ENCODE peak calls at places on chromosome 4, in five cellular contexts. One of them, this sample, is unnamed.
A peak's percentile ranks its signal among the peaks of the same experiment; 100 is the strongest.

GRCh38 chr4:56799291-56799823 is 22.1 kb downstream of the SPINK2 start:
- DNase-seq in transverse colon: no peak
- DNase-seq in upper lobe of left lung: no peak
- DNase-seq in HepG2: no peak
- DNase-seq in GM23338: no peak
- DNase-seq in this sample: no peak

GRCh38 chr4:102868153-102868781 is 525 bp upstream of the CISD2 start:
- DNase-seq in HepG2: no peak
- DNase-seq in upper lobe of left lung: peak; percentile 38
- DNase-seq in GM23338: no peak
- DNase-seq in transverse colon: peak; percentile 13
- DNase-seq in this sample: peak; percentile 22

GRCh38 chr4:149997881-149998421 is 80.3 kb upstream of the DCLK2 start:
- DNase-seq in GM23338: no peak
- DNase-seq in HepG2: peak; percentile 25
- DNase-seq in upper lobe of left lung: no peak
- DNase-seq in transverse colon: peak; percentile 27
- DNase-seq in this sample: no peak

GRCh38 chr4:110287130-110287529 is 88.7 kb upstream of the ELOVL6 start:
- DNase-seq in upper lobe of left lung: no peak
- DNase-seq in transverse colon: no peak
- DNase-seq in HepG2: no peak
- DNase-seq in GM23338: no peak
- DNase-seq in this sample: no peak

GRCh38 chr4:2046031-2046961 is 12.8 kb upstream of the NAT8L start:
- DNase-seq in GM23338: no peak
- DNase-seq in upper lobe of left lung: peak; percentile 61
- DNase-seq in HepG2: no peak
- DNase-seq in transverse colon: no peak
- DNase-seq in this sample: no peak

GRCh38 chr4:167428172-167428571 is 193.9 kb upstream of the SPOCK3 start:
- DNase-seq in HepG2: no peak
- DNase-seq in GM23338: no peak
- DNase-seq in transverse colon: no peak
- DNase-seq in upper lobe of left lung: no peak
- DNase-seq in this sample: no peak

GRCh38 chr4:96295143-96295763 is 455.4 kb downstream of the PDHA2 start:
- DNase-seq in HepG2: no peak
- DNase-seq in GM23338: no peak
- DNase-seq in upper lobe of left lung: no peak
- DNase-seq in transverse colon: no peak
- DNase-seq in this sample: no peak

GRCh38 chr4:168433576-168433975 is 46.7 kb downstream of the DDX60L start:
- DNase-seq in HepG2: no peak
- DNase-seq in GM23338: no peak
- DNase-seq in upper lobe of left lung: no peak
- DNase-seq in transverse colon: no peak
- DNase-seq in this sample: no peak

GRCh38 chr4:3179126-3179706 is 69.7 kb upstream of the MSANTD1 start:
- DNase-seq in GM23338: no peak
- DNase-seq in upper lobe of left lung: no peak
- DNase-seq in HepG2: peak; percentile 64
- DNase-seq in transverse colon: no peak
- DNase-seq in this sample: no peak

GRCh38 chr4:103306870-103307345 is 108.8 kb upstream of the CENPE start:
- DNase-seq in HepG2: peak; percentile 82
- DNase-seq in GM23338: peak; percentile 34
- DNase-seq in upper lobe of left lung: peak; percentile 13
- DNase-seq in transverse colon: peak; percentile 19
- DNase-seq in this sample: no peak

GRCh38 chr4:52658671-52659015 is 458 bp downstream of the USP46 start:
- DNase-seq in HepG2: no peak
- DNase-seq in GM23338: peak; percentile 45
- DNase-seq in upper lobe of left lung: no peak
- DNase-seq in transverse colon: no peak
- DNase-seq in this sample: no peak

GRCh38 chr4:182600093-182600492 is 317.1 kb downstream of the DCTD start:
- DNase-seq in upper lobe of left lung: no peak
- DNase-seq in HepG2: no peak
- DNase-seq in GM23338: no peak
- DNase-seq in transverse colon: no peak
- DNase-seq in this sample: no peak

GRCh38 chr4:158193171-158193749 is 17.0 kb upstream of the TMEM144 start:
- DNase-seq in HepG2: peak; percentile 43
- DNase-seq in GM23338: peak; percentile 60
- DNase-seq in upper lobe of left lung: no peak
- DNase-seq in transverse colon: no peak
- DNase-seq in this sample: no peak

GRCh38 chr4:144449623-144450022 is 196.3 kb upstream of the HHIP start:
- DNase-seq in GM23338: no peak
- DNase-seq in transverse colon: no peak
- DNase-seq in upper lobe of left lung: no peak
- DNase-seq in HepG2: no peak
- DNase-seq in this sample: no peak

GRCh38 chr4:125091031-125091540 is 223.7 kb upstream of the FAT4 start:
- DNase-seq in upper lobe of left lung: no peak
- DNase-seq in GM23338: no peak
- DNase-seq in transverse colon: no peak
- DNase-seq in HepG2: no peak
- DNase-seq in this sample: no peak

GRCh38 chr4:125750827-125751466 is 436.2 kb downstream of the FAT4 start:
- DNase-seq in HepG2: peak; percentile 23
- DNase-seq in transverse colon: no peak
- DNase-seq in GM23338: peak; percentile 80
- DNase-seq in upper lobe of left lung: no peak
- DNase-seq in this sample: no peak

GRCh38 chr4:45033676-45034410 is 307.5 kb upstream of the GNPDA2 start:
- DNase-seq in transverse colon: no peak
- DNase-seq in HepG2: no peak
- DNase-seq in GM23338: no peak
- DNase-seq in upper lobe of left lung: no peak
- DNase-seq in this sample: no peak

GRCh38 chr4:70996014-70996353 is 2.5 kb downstream of the DCK start:
- DNase-seq in transverse colon: no peak
- DNase-seq in upper lobe of left lung: no peak
- DNase-seq in GM23338: no peak
- DNase-seq in HepG2: no peak
- DNase-seq in this sample: peak; percentile 45

GRCh38 chr4:169810325-169811323 is 52.9 kb upstream of the HPF1 start:
- DNase-seq in GM23338: peak; percentile 93
- DNase-seq in transverse colon: peak; percentile 10
- DNase-seq in HepG2: peak; percentile 69
- DNase-seq in upper lobe of left lung: no peak
- DNase-seq in this sample: peak; percentile 63

GRCh38 chr4:89248879-89249281 is 58.7 kb downstream of the GPRIN3 start:
- DNase-seq in GM23338: no peak
- DNase-seq in upper lobe of left lung: peak; percentile 18
- DNase-seq in transverse colon: no peak
- DNase-seq in HepG2: no peak
- DNase-seq in this sample: no peak

GRCh38 chr4:26048378-26048882 is 134.4 kb downstream of the SMIM20 start:
- DNase-seq in transverse colon: peak; percentile 30
- DNase-seq in GM23338: no peak
- DNase-seq in upper lobe of left lung: no peak
- DNase-seq in HepG2: no peak
- DNase-seq in this sample: no peak

GRCh38 chr4:40238700-40239548 is 42.1 kb downstream of the RHOH start:
- DNase-seq in HepG2: no peak
- DNase-seq in transverse colon: peak; percentile 22
- DNase-seq in upper lobe of left lung: no peak
- DNase-seq in GM23338: peak; percentile 56
- DNase-seq in this sample: no peak

GRCh38 chr4:107333518-107333917 is 297.4 kb upstream of the DKK2 start:
- DNase-seq in HepG2: no peak
- DNase-seq in transverse colon: no peak
- DNase-seq in upper lobe of left lung: no peak
- DNase-seq in GM23338: no peak
- DNase-seq in this sample: no peak

GRCh38 chr4:65242156-65242846 is 428.0 kb downstream of the EPHA5 start:
- DNase-seq in GM23338: no peak
- DNase-seq in transverse colon: no peak
- DNase-seq in upper lobe of left lung: peak; percentile 34
- DNase-seq in HepG2: no peak
- DNase-seq in this sample: no peak

GRCh38 chr4:157978680-157979361 is 194.0 kb downstream of the GASK1B start:
- DNase-seq in upper lobe of left lung: peak; percentile 56
- DNase-seq in HepG2: peak; percentile 68
- DNase-seq in transverse colon: peak; percentile 8
- DNase-seq in GM23338: peak; percentile 90
- DNase-seq in this sample: peak; percentile 10

GRCh38 chr4:90113881-90114457 is 13.2 kb upstream of the CCSER1 start:
- DNase-seq in upper lobe of left lung: no peak
- DNase-seq in GM23338: no peak
- DNase-seq in HepG2: no peak
- DNase-seq in transverse colon: no peak
- DNase-seq in this sample: no peak

GRCh38 chr4:626201-627091 is 1.1 kb downstream of the PDE6B start:
- DNase-seq in transverse colon: no peak
- DNase-seq in upper lobe of left lung: peak; percentile 40
- DNase-seq in HepG2: no peak
- DNase-seq in GM23338: no peak
- DNase-seq in this sample: no peak

GRCh38 chr4:148216866-148217814 is 225.1 kb downstream of the NR3C2 start:
- DNase-seq in transverse colon: no peak
- DNase-seq in upper lobe of left lung: no peak
- DNase-seq in GM23338: no peak
- DNase-seq in HepG2: no peak
- DNase-seq in this sample: no peak

GRCh38 chr4:168797176-168797575 is 212.9 kb downstream of the CBR4 start:
- DNase-seq in upper lobe of left lung: no peak
- DNase-seq in HepG2: peak; percentile 56
- DNase-seq in GM23338: no peak
- DNase-seq in transverse colon: no peak
- DNase-seq in this sample: no peak

DNA sequence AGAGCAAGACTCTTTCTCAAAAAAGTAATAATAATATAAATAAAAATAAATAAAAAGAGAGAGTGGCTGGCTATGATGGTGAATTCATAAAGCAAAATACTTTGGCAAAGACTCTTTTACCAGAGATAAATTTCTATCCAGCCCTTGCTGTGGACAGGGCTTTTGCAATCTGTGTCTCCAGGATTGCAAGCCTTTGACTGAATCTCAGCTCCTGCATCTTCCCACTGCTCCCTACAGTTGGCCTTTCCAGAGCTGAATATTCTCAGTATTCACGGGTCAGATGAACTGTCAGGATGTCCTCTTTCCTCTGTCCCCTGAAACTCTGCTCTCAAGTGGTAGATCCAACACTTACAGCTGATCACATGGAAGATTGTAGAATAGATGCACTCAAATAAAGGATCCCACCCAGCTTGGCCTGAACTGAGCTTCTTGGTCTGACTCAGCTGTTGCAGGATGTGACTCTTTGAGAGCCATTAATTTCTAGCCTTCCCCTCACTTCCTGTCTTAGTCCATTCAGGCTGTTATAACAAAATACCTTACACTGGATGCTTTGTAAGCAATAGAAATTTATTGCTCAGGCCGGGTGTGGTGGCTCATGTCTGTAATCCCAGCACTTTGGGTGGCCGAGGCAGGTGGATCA is 123.4 kb upstream of the GUCY1A1 start:
- DNase-seq in HepG2: no peak
- DNase-seq in GM23338: no peak
- DNase-seq in transverse colon: no peak
- DNase-seq in upper lobe of left lung: no peak
- DNase-seq in this sample: no peak
- TF ChIP-seq POLR2AphosphoS5 in HepG2: no peak
- TF ChIP-seq POLR2AphosphoS5 in GM23338: no peak
- TF ChIP-seq POLR2AphosphoS5 in transverse colon: no peak
- TF ChIP-seq POLR2AphosphoS5 in upper lobe of left lung: no peak
- TF ChIP-seq POLR2AphosphoS5 in this sample: no peak

DNA sequence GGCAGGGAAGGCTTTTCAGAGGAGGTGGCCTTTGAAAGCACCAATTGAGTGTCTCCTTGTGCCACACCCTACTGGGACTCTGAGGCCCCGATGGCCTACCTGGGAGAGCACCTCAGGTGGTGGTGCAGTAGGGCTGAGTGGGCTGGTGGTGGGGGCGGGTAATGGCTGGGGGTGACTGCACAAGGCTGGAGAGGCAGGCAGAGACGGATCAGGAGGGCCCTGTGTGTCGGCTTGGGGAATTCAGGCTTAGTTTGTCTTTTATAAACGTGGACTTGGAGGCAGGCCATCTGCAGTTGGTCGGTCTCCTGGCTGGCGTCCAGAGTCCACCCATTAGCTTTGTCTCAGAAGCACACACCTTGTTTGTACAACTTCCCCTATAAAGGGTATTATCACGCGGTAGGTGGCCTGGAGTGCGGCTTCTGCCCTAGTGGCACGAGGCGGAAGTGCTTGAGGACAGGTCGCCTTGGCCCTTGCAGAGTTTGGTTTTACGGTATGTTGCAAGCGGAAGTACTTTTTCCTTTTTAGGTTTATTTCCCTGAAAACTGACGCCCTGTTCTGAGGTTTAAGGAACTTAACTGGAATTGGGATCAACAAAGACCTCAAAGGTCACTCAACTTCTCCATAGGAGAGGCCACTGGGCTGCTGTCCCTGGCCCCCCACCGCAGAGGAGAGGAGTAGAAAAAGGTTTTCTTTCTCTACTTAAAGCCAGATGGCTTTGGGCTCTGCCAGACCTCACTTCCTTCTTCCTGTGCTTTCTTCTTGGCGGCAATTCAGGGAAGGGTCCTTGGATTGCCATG is 8.0 kb downstream of the TBC1D14 start:
- DNase-seq in GM23338: peak; percentile 76
- DNase-seq in upper lobe of left lung: no peak
- DNase-seq in HepG2: peak; percentile 95
- DNase-seq in transverse colon: peak; percentile 95
- DNase-seq in this sample: peak; percentile 91
- TF ChIP-seq CTCF in GM23338: peak; percentile 62
- TF ChIP-seq CTCF in upper lobe of left lung: peak; percentile 79
- TF ChIP-seq CTCF in HepG2: peak; percentile 74
- TF ChIP-seq CTCF in transverse colon: peak; percentile 78
- TF ChIP-seq CTCF in this sample: peak; percentile 56

DNA sequence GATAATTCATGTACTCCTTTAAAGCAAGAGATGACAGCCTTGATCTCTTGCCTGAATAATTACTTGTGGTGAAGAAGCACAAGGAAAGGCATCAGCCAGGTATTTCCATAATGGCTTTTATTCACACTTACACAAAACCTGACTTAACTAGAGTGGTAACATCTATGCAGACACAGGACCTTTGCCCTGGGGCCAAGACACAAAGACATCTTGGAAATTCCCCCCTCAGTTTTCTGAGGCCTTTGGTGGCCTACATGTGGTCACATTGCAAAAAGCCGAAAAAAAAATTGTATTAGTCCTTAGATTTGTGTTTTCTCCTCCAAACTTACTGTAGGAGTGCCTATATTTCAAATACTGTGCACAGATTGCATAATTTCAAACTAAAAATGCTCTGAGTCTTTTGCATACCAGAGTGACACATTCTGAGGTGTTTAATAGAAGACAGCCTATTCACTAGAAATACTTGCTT is 172.4 kb downstream of the PDGFC start:
- DNase-seq in GM23338: no peak
- DNase-seq in HepG2: no peak
- DNase-seq in transverse colon: no peak
- DNase-seq in upper lobe of left lung: no peak
- DNase-seq in this sample: no peak
- TF ChIP-seq POLR2AphosphoS5 in GM23338: no peak
- TF ChIP-seq POLR2AphosphoS5 in HepG2: no peak
- TF ChIP-seq POLR2AphosphoS5 in transverse colon: no peak
- TF ChIP-seq POLR2AphosphoS5 in upper lobe of left lung: no peak
- TF ChIP-seq POLR2AphosphoS5 in this sample: no peak

GRCh38 chr4:16659694-16660093 is 238.8 kb downstream of the LDB2 start:
- DNase-seq in upper lobe of left lung: no peak
- DNase-seq in transverse colon: no peak
- DNase-seq in HepG2: no peak
- DNase-seq in GM23338: no peak
- DNase-seq in this sample: no peak
- TF ChIP-seq CTCF in upper lobe of left lung: no peak
- TF ChIP-seq CTCF in transverse colon: no peak
- TF ChIP-seq CTCF in HepG2: no peak
- TF ChIP-seq CTCF in GM23338: no peak
- TF ChIP-seq CTCF in this sample: no peak

This sample was measured in HL-60.